ENCODE peak calls at places on chromosome 1, in eight cellular contexts. One of them, this sample, is unnamed.

GRCh38 chr1:19096036-19096833 is 113.8 kb downstream of the UBR4 start:
- DNase-seq in Panc1: peak
- DNase-seq in endothelial cell of umbilical vein: peak
- DNase-seq in esophagus muscularis mucosa: no peak
- DNase-seq in GM23338: peak
- DNase-seq in spleen: no peak
- DNase-seq in breast epithelium: no peak
- DNase-seq in HCT116: peak
- DNase-seq in this sample: no peak

GRCh38 chr1:18951818-18952391 is 4.6 kb downstream of the IFFO2 start:
- DNase-seq in Panc1: no peak
- DNase-seq in endothelial cell of umbilical vein: no peak
- DNase-seq in esophagus muscularis mucosa: no peak
- DNase-seq in GM23338: no peak
- DNase-seq in spleen: no peak
- DNase-seq in breast epithelium: no peak
- DNase-seq in HCT116: no peak
- DNase-seq in this sample: peak

GRCh38 chr1:224623743-224624333 is 7.7 kb downstream of the CNIH3 start:
- DNase-seq in Panc1: peak
- DNase-seq in endothelial cell of umbilical vein: peak
- DNase-seq in esophagus muscularis mucosa: no peak
- DNase-seq in GM23338: no peak
- DNase-seq in spleen: no peak
- DNase-seq in breast epithelium: no peak
- DNase-seq in HCT116: no peak
- DNase-seq in this sample: peak

GRCh38 chr1:93844262-93845045 is 34.6 kb downstream of the DNTTIP2 start:
- DNase-seq in Panc1: peak
- DNase-seq in endothelial cell of umbilical vein: peak
- DNase-seq in esophagus muscularis mucosa: peak
- DNase-seq in GM23338: peak
- DNase-seq in spleen: no peak
- DNase-seq in breast epithelium: no peak
- DNase-seq in HCT116: peak
- DNase-seq in this sample: no peak

GRCh38 chr1:109768335-109768650 is 4.6 kb upstream of the EPS8L3 start:
- DNase-seq in Panc1: no peak
- DNase-seq in endothelial cell of umbilical vein: no peak
- DNase-seq in esophagus muscularis mucosa: no peak
- DNase-seq in GM23338: no peak
- DNase-seq in spleen: peak
- DNase-seq in breast epithelium: peak
- DNase-seq in HCT116: no peak
- DNase-seq in this sample: no peak

GRCh38 chr1:220742520-220742919 is 5.6 kb upstream of the MTARC2 start:
- DNase-seq in Panc1: no peak
- DNase-seq in endothelial cell of umbilical vein: no peak
- DNase-seq in esophagus muscularis mucosa: no peak
- DNase-seq in GM23338: no peak
- DNase-seq in spleen: no peak
- DNase-seq in breast epithelium: no peak
- DNase-seq in HCT116: no peak
- DNase-seq in this sample: no peak

GRCh38 chr1:214506972-214507431 is 44.4 kb downstream of the PTPN14 start:
- DNase-seq in Panc1: no peak
- DNase-seq in endothelial cell of umbilical vein: no peak
- DNase-seq in esophagus muscularis mucosa: peak
- DNase-seq in GM23338: peak
- DNase-seq in spleen: no peak
- DNase-seq in breast epithelium: no peak
- DNase-seq in HCT116: peak
- DNase-seq in this sample: no peak

GRCh38 chr1:226864311-226864710 is 6.1 kb upstream of the PSEN2 start:
- DNase-seq in Panc1: no peak
- DNase-seq in endothelial cell of umbilical vein: no peak
- DNase-seq in esophagus muscularis mucosa: no peak
- DNase-seq in GM23338: no peak
- DNase-seq in spleen: no peak
- DNase-seq in breast epithelium: no peak
- DNase-seq in HCT116: no peak
- DNase-seq in this sample: no peak

GRCh38 chr1:169928438-169929209 is 34.9 kb upstream of the SCYL3 start:
- DNase-seq in Panc1: peak
- DNase-seq in endothelial cell of umbilical vein: peak
- DNase-seq in esophagus muscularis mucosa: no peak
- DNase-seq in GM23338: peak
- DNase-seq in spleen: no peak
- DNase-seq in breast epithelium: no peak
- DNase-seq in HCT116: peak
- DNase-seq in this sample: no peak

GRCh38 chr1:231934797-231935196 is 308.2 kb downstream of the DISC1 start:
- DNase-seq in Panc1: no peak
- DNase-seq in endothelial cell of umbilical vein: peak
- DNase-seq in esophagus muscularis mucosa: no peak
- DNase-seq in GM23338: no peak
- DNase-seq in spleen: no peak
- DNase-seq in breast epithelium: no peak
- DNase-seq in HCT116: no peak
- DNase-seq in this sample: no peak

DNA sequence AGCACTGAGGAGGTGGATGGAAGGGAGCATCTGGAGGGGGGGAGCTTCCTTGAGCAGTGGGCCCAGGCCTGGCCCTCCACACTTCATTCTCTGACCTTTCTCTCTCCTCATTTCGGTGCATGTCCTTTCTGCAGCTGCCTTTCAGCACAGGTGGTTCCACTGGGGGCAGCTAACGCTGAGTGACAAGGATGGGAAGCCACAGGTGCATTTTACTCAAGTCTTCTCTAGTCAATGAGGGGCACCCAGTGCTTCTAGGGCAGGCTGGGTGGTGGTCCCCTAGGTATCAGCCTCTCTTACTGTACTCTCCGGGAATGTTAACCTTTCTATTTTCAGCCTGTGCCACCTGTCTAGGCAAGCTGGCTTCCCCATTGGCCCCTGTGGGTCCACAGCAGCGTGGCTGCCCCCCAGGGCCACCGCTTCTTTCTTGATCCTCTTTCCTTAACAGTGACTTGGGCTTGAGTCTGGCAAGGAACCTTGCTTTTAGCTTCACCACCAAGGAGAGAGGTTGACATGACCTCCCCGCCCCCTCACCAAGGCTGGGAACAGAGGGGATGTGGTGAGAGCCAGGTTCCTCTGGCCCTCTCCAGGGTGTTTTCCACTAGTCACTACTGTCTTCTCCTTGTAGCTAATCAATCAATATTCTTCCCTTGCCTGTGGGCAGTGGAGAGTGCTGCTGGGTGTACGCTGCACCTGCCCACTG is 43.2 kb downstream of the YARS1 start:
- DNase-seq in Panc1: no peak
- DNase-seq in endothelial cell of umbilical vein: no peak
- DNase-seq in esophagus muscularis mucosa: no peak
- DNase-seq in GM23338: no peak
- DNase-seq in spleen: no peak
- DNase-seq in breast epithelium: no peak
- DNase-seq in HCT116: no peak
- DNase-seq in this sample: no peak
- TF ChIP-seq POLR2AphosphoS5 in Panc1: peak
- TF ChIP-seq POLR2AphosphoS5 in endothelial cell of umbilical vein: peak
- TF ChIP-seq POLR2AphosphoS5 in esophagus muscularis mucosa: no peak
- TF ChIP-seq POLR2AphosphoS5 in GM23338: peak
- TF ChIP-seq POLR2AphosphoS5 in spleen: peak
- TF ChIP-seq POLR2AphosphoS5 in breast epithelium: no peak
- TF ChIP-seq POLR2AphosphoS5 in HCT116: peak
- TF ChIP-seq POLR2AphosphoS5 in this sample: peak

GRCh38 chr1:234466945-234467344 is 12.0 kb downstream of the TARBP1 start:
- DNase-seq in Panc1: no peak
- DNase-seq in endothelial cell of umbilical vein: no peak
- DNase-seq in esophagus muscularis mucosa: no peak
- DNase-seq in GM23338: no peak
- DNase-seq in spleen: no peak
- DNase-seq in breast epithelium: no peak
- DNase-seq in HCT116: no peak
- DNase-seq in this sample: no peak

GRCh38 chr1:234467821-234468220 is 11.2 kb downstream of the TARBP1 start:
- DNase-seq in Panc1: no peak
- DNase-seq in endothelial cell of umbilical vein: no peak
- DNase-seq in esophagus muscularis mucosa: no peak
- DNase-seq in GM23338: no peak
- DNase-seq in spleen: no peak
- DNase-seq in breast epithelium: no peak
- DNase-seq in HCT116: no peak
- DNase-seq in this sample: no peak

GRCh38 chr1:234473123-234473522 is 5.9 kb downstream of the TARBP1 start:
- DNase-seq in Panc1: no peak
- DNase-seq in endothelial cell of umbilical vein: peak
- DNase-seq in esophagus muscularis mucosa: no peak
- DNase-seq in GM23338: no peak
- DNase-seq in spleen: peak
- DNase-seq in breast epithelium: no peak
- DNase-seq in HCT116: no peak
- DNase-seq in this sample: no peak

GRCh38 chr1:234463749-234464148 is 15.2 kb downstream of the TARBP1 start:
- DNase-seq in Panc1: no peak
- DNase-seq in endothelial cell of umbilical vein: no peak
- DNase-seq in esophagus muscularis mucosa: no peak
- DNase-seq in GM23338: no peak
- DNase-seq in spleen: no peak
- DNase-seq in breast epithelium: no peak
- DNase-seq in HCT116: no peak
- DNase-seq in this sample: no peak

DNA sequence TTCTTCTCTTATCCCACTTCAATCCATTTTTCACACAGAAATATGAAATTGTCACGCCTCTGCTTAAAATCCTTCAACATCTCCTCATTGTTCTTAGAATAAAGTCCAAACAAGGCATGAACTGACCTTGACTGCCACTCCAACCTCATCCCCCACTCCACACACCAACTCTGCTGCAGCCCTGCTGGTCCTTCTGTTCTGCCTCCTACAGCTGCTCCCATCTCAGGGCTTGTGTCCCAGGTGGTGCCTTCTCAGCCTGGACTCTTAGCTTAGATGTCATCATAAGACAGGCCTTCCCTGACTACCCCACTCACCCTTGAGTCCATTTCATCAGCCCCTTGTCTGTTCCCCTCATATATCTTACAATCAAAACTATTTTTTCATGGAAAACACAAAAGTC is 10.4 kb downstream of the TARBP1 start:
- DNase-seq in Panc1: no peak
- DNase-seq in endothelial cell of umbilical vein: no peak
- DNase-seq in esophagus muscularis mucosa: no peak
- DNase-seq in GM23338: no peak
- DNase-seq in spleen: no peak
- DNase-seq in breast epithelium: no peak
- DNase-seq in HCT116: no peak
- DNase-seq in this sample: no peak
- TF ChIP-seq POLR2AphosphoS5 in Panc1: no peak
- TF ChIP-seq POLR2AphosphoS5 in endothelial cell of umbilical vein: no peak
- TF ChIP-seq POLR2AphosphoS5 in esophagus muscularis mucosa: no peak
- TF ChIP-seq POLR2AphosphoS5 in GM23338: no peak
- TF ChIP-seq POLR2AphosphoS5 in spleen: no peak
- TF ChIP-seq POLR2AphosphoS5 in breast epithelium: no peak
- TF ChIP-seq POLR2AphosphoS5 in HCT116: no peak
- TF ChIP-seq POLR2AphosphoS5 in this sample: no peak

GRCh38 chr1:107669996-107670395 is 295.0 kb downstream of the VAV3 start:
- DNase-seq in Panc1: no peak
- DNase-seq in endothelial cell of umbilical vein: peak
- DNase-seq in esophagus muscularis mucosa: no peak
- DNase-seq in GM23338: no peak
- DNase-seq in spleen: no peak
- DNase-seq in breast epithelium: peak
- DNase-seq in HCT116: no peak
- DNase-seq in this sample: no peak
- TF ChIP-seq POLR2AphosphoS5 in Panc1: no peak
- TF ChIP-seq POLR2AphosphoS5 in endothelial cell of umbilical vein: no peak
- TF ChIP-seq POLR2AphosphoS5 in esophagus muscularis mucosa: peak
- TF ChIP-seq POLR2AphosphoS5 in GM23338: no peak
- TF ChIP-seq POLR2AphosphoS5 in spleen: no peak
- TF ChIP-seq POLR2AphosphoS5 in breast epithelium: peak
- TF ChIP-seq POLR2AphosphoS5 in HCT116: no peak
- TF ChIP-seq POLR2AphosphoS5 in this sample: no peak

GRCh38 chr1:17234405-17234804 is 14.5 kb upstream of the PADI3 start:
- DNase-seq in Panc1: no peak
- DNase-seq in endothelial cell of umbilical vein: no peak
- DNase-seq in esophagus muscularis mucosa: no peak
- DNase-seq in GM23338: no peak
- DNase-seq in spleen: no peak
- DNase-seq in breast epithelium: no peak
- DNase-seq in HCT116: no peak
- DNase-seq in this sample: no peak

GRCh38 chr1:17235135-17235880 is 13.6 kb upstream of the PADI3 start:
- DNase-seq in Panc1: no peak
- DNase-seq in endothelial cell of umbilical vein: no peak
- DNase-seq in esophagus muscularis mucosa: no peak
- DNase-seq in GM23338: no peak
- DNase-seq in spleen: no peak
- DNase-seq in breast epithelium: no peak
- DNase-seq in HCT116: no peak
- DNase-seq in this sample: no peak

GRCh38 chr1:17239420-17239819 is 9.5 kb upstream of the PADI3 start:
- DNase-seq in Panc1: peak
- DNase-seq in endothelial cell of umbilical vein: peak
- DNase-seq in esophagus muscularis mucosa: no peak
- DNase-seq in GM23338: peak
- DNase-seq in spleen: no peak
- DNase-seq in breast epithelium: no peak
- DNase-seq in HCT116: peak
- DNase-seq in this sample: peak

GRCh38 chr1:17233675-17234074 is 15.2 kb upstream of the PADI3 start:
- DNase-seq in Panc1: peak
- DNase-seq in endothelial cell of umbilical vein: peak
- DNase-seq in esophagus muscularis mucosa: no peak
- DNase-seq in GM23338: no peak
- DNase-seq in spleen: no peak
- DNase-seq in breast epithelium: peak
- DNase-seq in HCT116: peak
- DNase-seq in this sample: no peak

DNA sequence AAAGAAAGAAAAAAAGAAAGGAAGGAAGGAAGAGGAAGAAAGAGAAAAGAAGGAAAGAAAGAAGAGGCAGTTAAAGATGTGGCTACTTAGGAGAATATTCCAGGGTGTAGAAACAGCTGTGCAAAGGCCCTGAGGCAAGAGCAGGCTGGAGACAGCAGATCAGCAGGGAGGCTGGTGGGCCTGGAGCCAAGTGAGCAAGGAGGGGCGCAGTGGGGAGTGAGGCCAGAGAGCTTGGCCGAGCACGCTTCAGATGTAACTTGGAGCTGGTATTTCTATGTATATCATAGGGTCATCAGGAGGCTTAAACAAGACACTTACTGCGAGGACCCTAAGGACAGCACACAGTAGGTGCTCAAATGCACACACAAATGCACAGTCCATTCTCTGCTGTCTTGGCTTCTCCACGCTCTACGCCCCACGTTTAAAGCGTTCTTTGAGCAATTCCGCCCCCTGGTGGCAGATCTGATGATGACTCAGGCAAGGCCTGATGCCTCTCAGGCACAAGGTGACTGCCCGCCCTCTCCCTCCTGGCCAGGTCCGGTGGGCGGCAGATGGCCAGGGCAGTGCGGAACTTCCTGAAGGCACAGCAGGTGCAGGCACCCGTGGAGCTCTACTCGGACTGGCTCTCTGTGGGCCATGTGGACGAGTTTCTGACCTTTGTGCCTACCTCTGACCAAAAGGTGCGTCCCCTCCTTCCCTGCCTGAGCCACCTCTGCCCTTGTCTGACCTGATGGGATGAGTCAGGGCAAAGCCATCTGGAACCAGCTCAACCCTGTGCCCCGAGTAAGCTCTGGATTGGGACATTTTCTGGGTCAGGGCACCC is 11.9 kb upstream of the PADI3 start:
- DNase-seq in Panc1: peak
- DNase-seq in endothelial cell of umbilical vein: peak
- DNase-seq in esophagus muscularis mucosa: peak
- DNase-seq in GM23338: peak
- DNase-seq in spleen: peak
- DNase-seq in breast epithelium: peak
- DNase-seq in HCT116: peak
- DNase-seq in this sample: peak
- TF ChIP-seq POLR2AphosphoS5 in Panc1: no peak
- TF ChIP-seq POLR2AphosphoS5 in endothelial cell of umbilical vein: no peak
- TF ChIP-seq POLR2AphosphoS5 in esophagus muscularis mucosa: no peak
- TF ChIP-seq POLR2AphosphoS5 in GM23338: no peak
- TF ChIP-seq POLR2AphosphoS5 in spleen: no peak
- TF ChIP-seq POLR2AphosphoS5 in breast epithelium: no peak
- TF ChIP-seq POLR2AphosphoS5 in HCT116: no peak
- TF ChIP-seq POLR2AphosphoS5 in this sample: no peak

This sample was measured in GM12892.